ENCODE peak calls at places on chromosomes 7 and 10, in four cellular contexts. I, X, L and C are unnamed samples.

GRCh38 chr7:114209968-114210367 is 204.6 kb upstream of the FOXP2 start:
- DNase-seq in I (no peak), X (no peak), L (no peak), C (no peak)

GRCh38 chr10:122495406-122496340 is 34.3 kb downstream of the HTRA1 start:
- DNase-seq in I (no peak), X (no peak), L (no peak), C (no peak)

GRCh38 chr10:34538291-34538829 is 276.7 kb downstream of the PARD3 start:
- DNase-seq in I (no peak), X (peak; percentile 57), L (no peak), C (no peak)

GRCh38 chr10:132989476-132990415 is 47.4 kb upstream of the CFAP46 start:
- DNase-seq in I (no peak), X (no peak), L (no peak), C (no peak)

GRCh38 chr7:149719912-149720335 is 53.5 kb downstream of the ZNF467 start:
- DNase-seq in I (no peak), X (no peak), L (no peak), C (peak; percentile 88)

GRCh38 chr10:34319197-34319846 is 495.8 kb downstream of the PARD3 start:
- DNase-seq in I (peak; percentile 97), X (no peak), L (no peak), C (no peak)

GRCh38 chr10:110667620-110668343 is 23.6 kb downstream of the RBM20 start:
- DNase-seq in I (no peak), X (no peak), L (peak; percentile 76), C (no peak)

GRCh38 chr10:98349508-98349922 is 65.5 kb downstream of the PYROXD2 start:
- DNase-seq in I (peak; percentile 99), X (no peak), L (no peak), C (no peak)

GRCh38 chr10:32889631-32890212 is 68.3 kb downstream of the ITGB1 start:
- DNase-seq in I (no peak), X (no peak), L (no peak), C (no peak)

GRCh38 chr7:107632466-107632865 is 28.2 kb upstream of the SLC26A4 start:
- DNase-seq in I (no peak), X (no peak), L (no peak), C (no peak)

DNA sequence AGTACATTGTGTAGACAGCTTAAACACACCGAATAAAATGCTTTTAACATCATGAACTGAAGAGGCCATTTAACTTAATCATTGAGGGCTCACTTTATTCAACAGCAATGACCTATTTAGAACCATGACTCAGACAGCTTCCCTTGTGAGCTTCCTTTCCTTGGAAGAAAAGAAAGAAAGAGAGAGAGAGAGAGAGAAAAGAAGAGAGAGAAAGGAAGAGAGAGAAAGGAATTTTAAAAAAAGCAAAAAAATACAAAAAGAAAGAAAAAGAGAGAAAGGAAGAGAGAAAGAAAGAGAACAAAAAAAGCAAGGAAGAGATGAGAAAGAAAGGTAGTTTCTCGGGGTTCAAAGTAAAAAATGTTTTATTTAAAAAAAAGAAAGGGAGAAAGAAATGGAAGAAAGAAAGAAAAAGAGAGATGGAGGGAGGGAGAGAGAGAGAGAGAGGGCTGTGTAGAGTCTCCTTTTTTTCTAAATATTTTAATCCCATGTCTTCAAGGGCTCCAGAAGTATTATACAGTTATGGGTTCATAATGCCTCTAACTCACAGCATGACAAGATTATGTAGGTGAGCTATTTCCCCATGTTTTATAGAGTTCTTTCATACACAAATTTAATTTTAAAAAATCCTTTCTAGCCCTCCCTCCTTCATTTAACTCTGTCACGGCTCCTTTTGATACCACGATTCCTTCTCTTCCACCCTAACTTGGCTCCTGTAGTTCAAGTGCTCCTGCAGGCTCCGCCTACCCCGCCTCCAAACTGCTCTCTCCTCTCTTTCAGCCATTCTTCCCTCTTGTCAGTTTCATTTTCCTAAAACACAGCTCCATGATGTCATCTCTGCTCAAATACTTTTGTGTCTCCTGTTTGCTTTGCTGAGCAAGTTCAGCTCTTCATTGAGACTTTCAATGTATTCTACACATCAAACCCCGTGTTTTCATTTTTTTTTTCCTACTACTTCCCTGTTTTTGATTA is 85.5 kb downstream of the PRTFDC1 start:
- DNase-seq in I (peak; percentile 87), X (no peak), L (no peak), C (peak; percentile 77)
- TF ChIP-seq RAD21 in I (no peak), X (no peak), L (no peak), C (no peak)

GRCh38 chr7:140641532-140642191 is 1.0 kb upstream of the DENND2A start:
- DNase-seq in I (no peak), X (no peak), L (no peak), C (no peak)

GRCh38 chr7:140643416-140643815 is 2.8 kb upstream of the DENND2A start:
- DNase-seq in I (no peak), X (no peak), L (no peak), C (no peak)

GRCh38 chr7:140639366-140640053 is 1.1 kb downstream of the DENND2A start:
- DNase-seq in I (peak; percentile 90), X (no peak), L (no peak), C (no peak)

GRCh38 chr7:140640060-140640611 is 477 bp downstream of the DENND2A start:
- DNase-seq in I (peak; percentile 50), X (no peak), L (no peak), C (no peak)

DNA sequence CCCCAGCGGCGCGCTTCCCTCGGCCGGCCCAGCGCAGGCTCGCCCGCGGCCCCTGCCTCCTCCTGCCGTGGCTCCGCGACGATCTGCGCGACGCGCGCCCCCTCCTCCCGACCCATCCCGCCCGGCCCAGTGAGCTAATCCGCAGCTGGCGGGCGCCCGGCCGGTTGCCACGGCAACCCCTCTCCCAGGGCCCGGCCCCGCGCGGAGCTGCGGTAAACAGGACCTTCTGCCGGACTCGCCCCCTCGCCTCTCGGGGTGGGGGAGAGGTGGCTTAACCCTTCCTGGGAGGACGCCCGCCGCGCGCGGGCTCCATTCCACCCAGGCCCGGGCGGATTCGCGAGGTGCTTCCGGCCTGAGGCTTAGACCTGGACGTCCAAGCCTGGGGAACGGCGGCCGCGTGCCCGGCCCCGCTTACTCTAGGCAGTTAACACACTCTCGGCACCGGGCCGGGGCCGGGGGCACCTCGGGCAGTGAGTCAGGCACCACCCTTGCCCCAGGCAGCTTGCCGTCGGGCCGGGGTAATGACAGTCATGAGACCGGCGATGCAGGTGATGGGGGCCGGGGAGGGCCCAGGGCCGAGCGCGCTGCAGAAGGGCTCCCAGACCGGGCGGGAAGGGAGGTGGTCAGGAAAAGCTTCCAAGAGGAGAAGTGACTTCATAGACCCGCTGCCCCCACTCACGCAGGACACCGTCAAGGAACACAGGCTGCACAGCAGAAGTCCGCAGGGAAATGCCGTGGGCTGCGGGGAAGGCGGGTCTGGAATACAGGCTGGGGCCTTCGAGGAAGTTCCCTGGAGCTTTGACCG is at the start of gene DENND2A:
- DNase-seq in I (peak; percentile 76), X (no peak), L (no peak), C (peak; percentile 46)
- TF ChIP-seq CHD1 in I (no peak), X (no peak), L (no peak), C (no peak)

DNA sequence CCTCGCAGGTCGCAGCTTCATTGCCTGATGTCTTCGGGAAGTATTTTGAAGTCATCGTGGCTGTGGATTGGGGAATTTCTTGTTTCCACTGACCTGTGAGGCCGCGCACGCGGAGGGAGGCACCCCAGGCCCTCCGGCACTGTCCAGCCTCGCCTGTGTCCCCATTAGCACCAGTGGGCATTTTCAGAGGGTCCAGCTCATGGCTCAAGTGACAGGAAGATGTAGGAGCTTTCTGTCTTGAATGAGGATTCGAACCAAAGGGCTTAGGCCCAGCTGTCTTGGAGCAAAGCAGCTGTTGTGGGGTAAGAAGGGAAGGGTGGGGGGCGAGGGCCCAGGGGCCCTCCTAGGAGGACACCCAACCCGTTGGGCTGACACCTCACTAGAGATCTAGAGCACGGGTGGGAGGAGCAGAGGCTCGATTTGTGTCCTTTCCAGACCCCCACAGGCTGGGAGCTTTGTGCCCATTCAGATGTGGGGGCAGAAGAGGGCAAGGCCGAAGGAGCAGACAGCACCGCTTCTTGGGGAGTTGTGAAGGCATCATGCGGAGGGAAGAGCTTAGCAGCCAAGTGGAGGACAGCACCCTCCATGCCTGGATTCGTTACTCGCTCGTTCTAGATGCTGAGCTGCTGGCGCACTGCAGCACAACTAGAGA is 912 bp downstream of the ZNF37A start:
- DNase-seq in I (no peak), X (no peak), L (no peak), C (no peak)
- TF ChIP-seq RAD21 in I (no peak), X (no peak), L (no peak), C (no peak)

GRCh38 chr10:70354566-70355233 is 27.7 kb downstream of the LRRC20 start:
- DNase-seq in I (no peak), X (no peak), L (no peak), C (no peak)
- TF ChIP-seq CHD1 in I (no peak), X (no peak), L (no peak), C (no peak)

DNA sequence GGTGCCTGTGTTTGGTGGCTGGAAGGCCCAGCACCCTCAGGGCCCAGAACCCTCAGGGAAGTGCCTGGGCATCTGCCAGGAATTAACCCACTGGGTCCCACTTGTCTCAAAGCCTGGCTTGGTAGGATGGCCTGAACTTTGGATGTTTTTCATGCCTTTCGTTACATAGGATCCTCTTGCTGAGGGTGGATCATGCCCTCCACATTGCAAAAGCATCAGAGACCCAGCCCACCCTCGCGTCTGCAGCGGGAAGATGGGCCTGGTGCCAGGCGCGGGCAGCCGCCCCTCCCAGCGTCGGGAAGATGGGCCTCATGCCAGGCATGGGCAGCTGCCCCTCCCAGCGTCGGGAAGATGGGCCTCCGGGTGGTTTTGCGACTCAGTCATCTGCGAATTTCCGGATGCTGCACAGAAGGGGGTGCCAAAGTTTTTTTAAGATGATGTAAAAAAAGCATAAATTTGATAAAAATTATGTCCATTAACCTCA is 51.9 kb upstream of the PRKAR1B start:
- DNase-seq in I (no peak), X (no peak), L (no peak), C (no peak)
- TF ChIP-seq RAD21 in I (no peak), X (no peak), L (no peak), C (no peak)

GRCh38 chr7:44654255-44654791 is 47.9 kb downstream of the OGDH start:
- DNase-seq in I (no peak), X (no peak), L (no peak), C (peak; percentile 58)
- TF ChIP-seq CHD1 in I (no peak), X (no peak), L (no peak), C (no peak)

DNA sequence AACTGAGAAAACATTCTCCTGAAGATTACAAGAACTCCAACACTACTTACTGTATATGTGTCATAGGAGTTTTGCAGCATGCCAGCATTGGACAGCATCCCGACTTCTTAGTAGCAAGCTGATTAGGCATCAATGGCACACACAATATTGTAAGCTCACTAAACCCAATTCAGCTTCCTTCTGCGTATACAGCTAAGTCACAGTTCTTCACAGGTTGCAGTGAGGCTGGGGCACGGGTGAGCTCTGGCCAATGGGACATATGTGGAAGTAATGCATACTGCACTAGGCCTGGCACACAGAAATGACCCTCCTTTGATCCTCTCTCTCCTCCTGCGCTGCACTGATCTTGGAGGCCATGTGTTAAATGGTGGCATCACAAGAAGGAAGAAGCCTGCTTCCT is 12.0 kb downstream of the RAB11FIP2 start:
- DNase-seq in I (peak; percentile 46), X (no peak), L (no peak), C (no peak)
- TF ChIP-seq RAD21 in I (no peak), X (no peak), L (no peak), C (no peak)